ENCODE peak calls at places on chromosomes 2 and 18, in eight cellular contexts. One of them, this sample, is unnamed.
A peak's percentile ranks its signal among the peaks of the same experiment; 100 is the strongest.

GRCh38 chr2:179877601-179878364 is 16.4 kb upstream of the ZNF385B start:
- DNase-seq in upper lobe of right lung: no peak
- DNase-seq in neural progenitor cell: no peak
- DNase-seq in vagina: no peak
- DNase-seq in stomach: no peak
- DNase-seq in GM12878: no peak
- DNase-seq in lower lobe of right lung: no peak
- DNase-seq in Peyer's patch: no peak
- DNase-seq in this sample: no peak

GRCh38 chr2:45532171-45532570 is 78.9 kb downstream of the SRBD1 start:
- DNase-seq in upper lobe of right lung: no peak
- DNase-seq in neural progenitor cell: no peak
- DNase-seq in vagina: no peak
- DNase-seq in stomach: no peak
- DNase-seq in GM12878: no peak
- DNase-seq in lower lobe of right lung: no peak
- DNase-seq in Peyer's patch: no peak
- DNase-seq in this sample: no peak

GRCh38 chr2:35080231-35080905 is 1275.2 kb upstream of the CRIM1 start:
- DNase-seq in upper lobe of right lung: no peak
- DNase-seq in neural progenitor cell: no peak
- DNase-seq in vagina: no peak
- DNase-seq in stomach: no peak
- DNase-seq in GM12878: no peak
- DNase-seq in lower lobe of right lung: no peak
- DNase-seq in Peyer's patch: no peak
- DNase-seq in this sample: no peak

GRCh38 chr2:19973471-19973870 is 16.4 kb downstream of the WDR35 start:
- DNase-seq in upper lobe of right lung: no peak
- DNase-seq in neural progenitor cell: no peak
- DNase-seq in vagina: no peak
- DNase-seq in stomach: no peak
- DNase-seq in GM12878: no peak
- DNase-seq in lower lobe of right lung: no peak
- DNase-seq in Peyer's patch: no peak
- DNase-seq in this sample: no peak

GRCh38 chr2:16160281-16161084 is 220.1 kb downstream of the MYCN start:
- DNase-seq in upper lobe of right lung: no peak
- DNase-seq in neural progenitor cell: no peak
- DNase-seq in vagina: no peak
- DNase-seq in stomach: no peak
- DNase-seq in GM12878: no peak
- DNase-seq in lower lobe of right lung: no peak
- DNase-seq in Peyer's patch: no peak
- DNase-seq in this sample: no peak

GRCh38 chr2:130327703-130328527 is 14.8 kb upstream of the IMP4 start:
- DNase-seq in upper lobe of right lung: no peak
- DNase-seq in neural progenitor cell: peak; percentile 70
- DNase-seq in vagina: no peak
- DNase-seq in stomach: no peak
- DNase-seq in GM12878: no peak
- DNase-seq in lower lobe of right lung: no peak
- DNase-seq in Peyer's patch: no peak
- DNase-seq in this sample: no peak

GRCh38 chr2:28322051-28322450 is 70.6 kb upstream of the FOSL2 start:
- DNase-seq in upper lobe of right lung: no peak
- DNase-seq in neural progenitor cell: no peak
- DNase-seq in vagina: peak; percentile 80
- DNase-seq in stomach: no peak
- DNase-seq in GM12878: no peak
- DNase-seq in lower lobe of right lung: no peak
- DNase-seq in Peyer's patch: no peak
- DNase-seq in this sample: peak; percentile 20

GRCh38 chr2:138003411-138003810 is 39.1 kb downstream of the HNMT start:
- DNase-seq in upper lobe of right lung: no peak
- DNase-seq in neural progenitor cell: no peak
- DNase-seq in vagina: no peak
- DNase-seq in stomach: no peak
- DNase-seq in GM12878: no peak
- DNase-seq in lower lobe of right lung: no peak
- DNase-seq in Peyer's patch: no peak
- DNase-seq in this sample: no peak

GRCh38 chr2:98346259-98347236 is at the start of gene CNGA3:
- DNase-seq in upper lobe of right lung: peak; percentile 67
- DNase-seq in neural progenitor cell: peak; percentile 80
- DNase-seq in vagina: no peak
- DNase-seq in stomach: no peak
- DNase-seq in GM12878: no peak
- DNase-seq in lower lobe of right lung: no peak
- DNase-seq in Peyer's patch: no peak
- DNase-seq in this sample: peak; percentile 37

GRCh38 chr2:220181158-220181557 is 553.7 kb downstream of the SLC4A3 start:
- DNase-seq in upper lobe of right lung: no peak
- DNase-seq in neural progenitor cell: no peak
- DNase-seq in vagina: no peak
- DNase-seq in stomach: no peak
- DNase-seq in GM12878: no peak
- DNase-seq in lower lobe of right lung: no peak
- DNase-seq in Peyer's patch: no peak
- DNase-seq in this sample: no peak

GRCh38 chr2:161729-162128 is 102.1 kb downstream of the SH3YL1 start:
- DNase-seq in upper lobe of right lung: no peak
- DNase-seq in neural progenitor cell: no peak
- DNase-seq in vagina: no peak
- DNase-seq in stomach: no peak
- DNase-seq in GM12878: no peak
- DNase-seq in lower lobe of right lung: no peak
- DNase-seq in Peyer's patch: no peak
- DNase-seq in this sample: no peak

GRCh38 chr18:69686861-69687260 is 260.8 kb downstream of the CD226 start:
- DNase-seq in upper lobe of right lung: no peak
- DNase-seq in neural progenitor cell: no peak
- DNase-seq in vagina: no peak
- DNase-seq in stomach: no peak
- DNase-seq in GM12878: no peak
- DNase-seq in lower lobe of right lung: no peak
- DNase-seq in Peyer's patch: no peak
- DNase-seq in this sample: no peak

GRCh38 chr18:64233855-64234254 is 85.0 kb upstream of the LINC00305 start:
- DNase-seq in upper lobe of right lung: no peak
- DNase-seq in neural progenitor cell: no peak
- DNase-seq in vagina: no peak
- DNase-seq in stomach: no peak
- DNase-seq in GM12878: no peak
- DNase-seq in lower lobe of right lung: no peak
- DNase-seq in Peyer's patch: no peak
- DNase-seq in this sample: no peak

GRCh38 chr2:225429718-225430117 is 30.2 kb downstream of the NYAP2 start:
- DNase-seq in upper lobe of right lung: no peak
- DNase-seq in neural progenitor cell: no peak
- DNase-seq in vagina: no peak
- DNase-seq in stomach: peak; percentile 30
- DNase-seq in GM12878: no peak
- DNase-seq in lower lobe of right lung: no peak
- DNase-seq in Peyer's patch: no peak
- DNase-seq in this sample: peak; percentile 38

GRCh38 chr2:207161724-207162123 is 4.0 kb downstream of the KLF7 start:
- DNase-seq in upper lobe of right lung: no peak
- DNase-seq in neural progenitor cell: no peak
- DNase-seq in vagina: no peak
- DNase-seq in stomach: no peak
- DNase-seq in GM12878: no peak
- DNase-seq in lower lobe of right lung: no peak
- DNase-seq in Peyer's patch: no peak
- DNase-seq in this sample: no peak

GRCh38 chr2:239226677-239227076 is 174.1 kb downstream of the HDAC4 start:
- DNase-seq in upper lobe of right lung: no peak
- DNase-seq in neural progenitor cell: no peak
- DNase-seq in vagina: no peak
- DNase-seq in stomach: peak; percentile 23
- DNase-seq in GM12878: no peak
- DNase-seq in lower lobe of right lung: no peak
- DNase-seq in Peyer's patch: no peak
- DNase-seq in this sample: peak; percentile 47
- TF ChIP-seq CTCF in upper lobe of right lung: no peak
- TF ChIP-seq CTCF in neural progenitor cell: no peak
- TF ChIP-seq CTCF in vagina: no peak
- TF ChIP-seq CTCF in stomach: no peak
- TF ChIP-seq CTCF in GM12878: no peak
- TF ChIP-seq CTCF in lower lobe of right lung: no peak
- TF ChIP-seq CTCF in Peyer's patch: no peak
- TF ChIP-seq CTCF in this sample: no peak

DNA sequence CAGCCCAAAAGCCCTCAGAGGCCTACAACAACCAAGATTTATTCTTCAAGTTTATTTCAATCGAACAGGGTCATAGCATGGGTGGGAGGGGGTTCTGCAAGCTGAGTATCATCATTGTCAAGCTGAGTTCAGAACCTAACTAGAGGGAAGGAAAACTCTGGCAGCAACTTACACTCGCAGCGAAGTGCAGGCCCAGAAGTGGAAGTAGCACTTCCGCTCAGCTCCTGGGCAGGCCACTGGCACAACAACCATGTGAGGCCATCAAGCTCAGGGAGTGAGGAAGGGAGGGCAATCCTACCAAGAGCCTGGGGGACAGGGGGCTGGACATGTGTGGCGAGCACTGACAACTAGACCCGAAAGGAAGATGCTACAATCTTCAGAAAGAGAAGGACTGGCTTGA is 4.8 kb downstream of the UXS1 start:
- DNase-seq in upper lobe of right lung: no peak
- DNase-seq in neural progenitor cell: no peak
- DNase-seq in vagina: no peak
- DNase-seq in stomach: no peak
- DNase-seq in GM12878: no peak
- DNase-seq in lower lobe of right lung: no peak
- DNase-seq in Peyer's patch: no peak
- DNase-seq in this sample: no peak
- H3K4me1 ChIP-seq in upper lobe of right lung: peaks cover 29% of the 10 kb centered on the region
- H3K4me1 ChIP-seq in neural progenitor cell: peaks cover 3% of the 10 kb centered on the region
- H3K4me1 ChIP-seq in vagina: peaks cover 26% of the 10 kb centered on the region
- H3K4me1 ChIP-seq in stomach: peaks cover 28% of the 10 kb centered on the region
- H3K4me1 ChIP-seq in GM12878: peaks cover 18% of the 10 kb centered on the region
- H3K4me1 ChIP-seq in lower lobe of right lung: peaks cover 51% of the 10 kb centered on the region
- H3K4me1 ChIP-seq in Peyer's patch: peaks cover 15% of the 10 kb centered on the region
- H3K4me1 ChIP-seq in this sample: peaks cover 6% of the 10 kb centered on the region

GRCh38 chr18:49890041-49890440 is 76.7 kb upstream of the ACAA2 start:
- DNase-seq in upper lobe of right lung: peak; percentile 6
- DNase-seq in neural progenitor cell: no peak
- DNase-seq in vagina: no peak
- DNase-seq in stomach: no peak
- DNase-seq in GM12878: no peak
- DNase-seq in lower lobe of right lung: no peak
- DNase-seq in Peyer's patch: no peak
- DNase-seq in this sample: no peak

GRCh38 chr18:49892148-49892924 is 79.0 kb upstream of the ACAA2 start:
- DNase-seq in upper lobe of right lung: peak; percentile 22
- DNase-seq in neural progenitor cell: no peak
- DNase-seq in vagina: no peak
- DNase-seq in stomach: no peak
- DNase-seq in GM12878: no peak
- DNase-seq in lower lobe of right lung: no peak
- DNase-seq in Peyer's patch: no peak
- DNase-seq in this sample: no peak

GRCh38 chr18:49884465-49884864 is 71.1 kb upstream of the ACAA2 start:
- DNase-seq in upper lobe of right lung: peak; percentile 1
- DNase-seq in neural progenitor cell: no peak
- DNase-seq in vagina: no peak
- DNase-seq in stomach: no peak
- DNase-seq in GM12878: no peak
- DNase-seq in lower lobe of right lung: no peak
- DNase-seq in Peyer's patch: no peak
- DNase-seq in this sample: no peak

GRCh38 chr18:49884959-49885358 is 71.6 kb upstream of the ACAA2 start:
- DNase-seq in upper lobe of right lung: no peak
- DNase-seq in neural progenitor cell: no peak
- DNase-seq in vagina: no peak
- DNase-seq in stomach: no peak
- DNase-seq in GM12878: no peak
- DNase-seq in lower lobe of right lung: no peak
- DNase-seq in Peyer's patch: no peak
- DNase-seq in this sample: no peak

DNA sequence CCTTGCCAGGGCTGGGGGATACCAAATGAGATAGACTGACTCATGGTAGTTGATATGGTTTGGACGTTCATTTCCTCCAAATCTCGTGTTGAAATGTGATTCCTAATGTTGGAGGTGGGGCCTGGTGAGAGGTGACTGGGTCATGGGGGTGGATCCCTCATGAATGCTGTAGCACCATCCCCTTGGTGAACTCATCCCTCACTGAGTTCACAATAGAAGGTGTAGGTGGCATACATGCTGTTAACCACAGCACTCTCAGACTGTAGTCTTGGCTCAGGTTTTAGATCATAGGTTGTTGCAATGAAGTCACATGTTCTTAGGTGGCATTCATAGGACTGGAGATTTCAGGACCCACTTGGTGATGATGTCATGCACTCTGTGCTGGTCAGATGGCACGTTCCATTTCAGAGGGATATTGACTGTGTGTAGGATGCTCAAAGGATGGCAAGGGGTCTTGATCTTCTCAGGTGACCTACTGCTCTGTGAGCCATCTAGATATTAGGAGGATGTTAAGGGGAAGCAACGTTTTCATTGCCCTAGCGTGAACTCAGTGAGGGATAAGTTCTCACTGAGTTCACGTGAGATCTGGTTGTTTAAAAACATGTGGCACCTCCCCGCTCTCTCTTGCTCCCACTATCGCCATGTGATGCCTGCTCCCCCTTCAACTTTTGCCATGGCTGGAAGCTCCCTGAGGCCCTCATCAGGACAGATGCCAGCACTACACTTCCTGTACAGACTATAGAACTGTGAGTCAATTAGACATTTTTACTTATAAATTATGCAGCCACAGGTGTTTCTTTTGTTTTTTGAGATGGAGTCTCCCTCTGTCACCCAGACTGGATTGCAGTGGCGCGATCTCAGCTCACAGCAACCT is 73.8 kb upstream of the ACAA2 start:
- DNase-seq in upper lobe of right lung: peak; percentile 16
- DNase-seq in neural progenitor cell: peak; percentile 31
- DNase-seq in vagina: no peak
- DNase-seq in stomach: no peak
- DNase-seq in GM12878: no peak
- DNase-seq in lower lobe of right lung: no peak
- DNase-seq in Peyer's patch: no peak
- DNase-seq in this sample: no peak
- TF ChIP-seq CTCF in upper lobe of right lung: no peak
- TF ChIP-seq CTCF in neural progenitor cell: peak; percentile 46
- TF ChIP-seq CTCF in vagina: no peak
- TF ChIP-seq CTCF in stomach: no peak
- TF ChIP-seq CTCF in GM12878: no peak
- TF ChIP-seq CTCF in lower lobe of right lung: no peak
- TF ChIP-seq CTCF in Peyer's patch: peak; percentile 14
- TF ChIP-seq CTCF in this sample: no peak

GRCh38 chr2:170695546-170695925 is 19.6 kb upstream of the SP5 start:
- DNase-seq in upper lobe of right lung: no peak
- DNase-seq in neural progenitor cell: no peak
- DNase-seq in vagina: no peak
- DNase-seq in stomach: no peak
- DNase-seq in GM12878: no peak
- DNase-seq in lower lobe of right lung: no peak
- DNase-seq in Peyer's patch: no peak
- DNase-seq in this sample: no peak
- H3K4me1 ChIP-seq in upper lobe of right lung: no peaks in the 10 kb centered on the region
- H3K4me1 ChIP-seq in neural progenitor cell: peaks cover 28% of the 10 kb centered on the region
- H3K4me1 ChIP-seq in vagina: no peaks in the 10 kb centered on the region
- H3K4me1 ChIP-seq in stomach: no peaks in the 10 kb centered on the region
- H3K4me1 ChIP-seq in GM12878: no peaks in the 10 kb centered on the region
- H3K4me1 ChIP-seq in lower lobe of right lung: no peaks in the 10 kb centered on the region
- H3K4me1 ChIP-seq in Peyer's patch: no peaks in the 10 kb centered on the region
- H3K4me1 ChIP-seq in this sample: no peaks in the 10 kb centered on the region

This sample was measured in adrenal gland.